ENCODE peak calls at places on chromosomes 16 and 17, in five cellular contexts. H is esophagus squamous epithelium, A is adrenal gland, Y is thyroid gland, P is A549. V is an unnamed sample.

GRCh38 chr16:85891033-85891775 is 7.8 kb upstream of the IRF8 start:
- DNase-seq in H (no peak), A (no peak), Y (peak; percentile 68), P (peak; percentile 76), V (no peak)

GRCh38 chr17:16468428-16468992 is 23.5 kb downstream of the LRRC75A start:
- DNase-seq in H (no peak), A (no peak), Y (no peak), P (no peak), V (no peak)

GRCh38 chr17:78745407-78746088 is 36.5 kb downstream of the CYTH1 start:
- DNase-seq in H (no peak), A (no peak), Y (no peak), P (no peak), V (no peak)

GRCh38 chr16:50069060-50069459 is 3.3 kb downstream of the HEATR3 start:
- DNase-seq in H (no peak), A (no peak), Y (no peak), P (no peak), V (no peak)

GRCh38 chr17:19410875-19411291 is at the start of gene RNF112:
- DNase-seq in H (no peak), A (no peak), Y (no peak), P (no peak), V (no peak)

GRCh38 chr16:88341551-88342290 is 41.0 kb upstream of the ZNF469 start:
- DNase-seq in H (no peak), A (no peak), Y (no peak), P (no peak), V (no peak)

GRCh38 chr17:72602517-72603345 is 481.9 kb downstream of the SOX9 start:
- DNase-seq in H (no peak), A (no peak), Y (no peak), P (peak; percentile 97), V (no peak)

GRCh38 chr16:21156767-21157467 is 1.6 kb upstream of the LDAF1 start:
- DNase-seq in H (no peak), A (no peak), Y (peak; percentile 17), P (peak; percentile 69), V (no peak)

GRCh38 chr17:10127819-10128375 is 70.5 kb downstream of the GAS7 start:
- DNase-seq in H (no peak), A (peak; percentile 35), Y (peak; percentile 48), P (no peak), V (peak; percentile 54)

GRCh38 chr16:12303649-12304048 is 327.1 kb downstream of the SNX29 start:
- DNase-seq in H (no peak), A (peak; percentile 22), Y (no peak), P (no peak), V (no peak)

GRCh38 chr17:28902819-28903545 is at the start of gene DHRS13:
- DNase-seq in H (peak; percentile 54), A (peak; percentile 92), Y (peak; percentile 89), P (peak; percentile 97), V (peak; percentile 66)

GRCh38 chr17:8159459-8160223 is 3.1 kb downstream of the VAMP2 start:
- DNase-seq in H (no peak), A (peak; percentile 36), Y (no peak), P (no peak), V (no peak)

GRCh38 chr17:8161289-8162231 is 1.2 kb downstream of the VAMP2 start:
- DNase-seq in H (no peak), A (no peak), Y (no peak), P (no peak), V (no peak)

GRCh38 chr17:8160224-8160577 is 2.5 kb downstream of the VAMP2 start:
- DNase-seq in H (no peak), A (no peak), Y (no peak), P (no peak), V (no peak)

GRCh38 chr17:8162232-8162996 is at the start of gene VAMP2:
- DNase-seq in H (no peak), A (peak; percentile 87), Y (peak; percentile 81), P (peak; percentile 56), V (peak; percentile 76)

DNA sequence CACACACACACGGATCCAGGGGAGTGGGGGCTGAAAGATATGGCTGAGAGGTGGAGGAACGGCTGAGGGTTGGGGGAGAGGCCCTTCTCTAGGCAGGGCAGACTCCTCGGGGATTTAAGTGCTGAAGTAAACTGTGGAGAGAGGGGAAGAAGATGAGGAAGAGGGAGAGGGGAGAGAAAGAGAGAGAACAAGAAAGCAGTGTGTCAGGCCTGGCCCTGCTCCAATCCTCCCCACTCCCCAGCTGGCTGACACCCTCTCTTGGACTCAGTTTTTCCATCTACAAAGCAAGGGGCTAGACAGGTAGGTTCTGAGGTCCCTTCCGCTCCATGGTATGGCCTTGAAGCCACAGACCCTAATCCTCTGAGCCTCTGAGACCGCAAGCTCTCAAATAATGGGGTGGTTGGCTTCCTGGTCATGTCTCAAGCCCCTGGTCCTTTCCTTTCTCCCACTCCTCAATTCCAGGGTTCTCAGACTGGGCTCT is 2.0 kb downstream of the VAMP2 start:
- DNase-seq in H (no peak), A (no peak), Y (no peak), P (no peak), V (no peak)
- H3K27ac ChIP-seq in H (peak overlapping the region; percentile 32), A (peak overlapping the region; percentile 55), Y (peak overlapping the region; percentile 100), P (no peak overlapping the region), V (peak overlapping the region; percentile 99)

GRCh38 chr17:57862990-57863667 is 13.3 kb upstream of the MRPS23 start:
- DNase-seq in H (no peak), A (no peak), Y (no peak), P (no peak), V (peak; percentile 36)

GRCh38 chr17:57862410-57862989 is 12.7 kb upstream of the MRPS23 start:
- DNase-seq in H (no peak), A (no peak), Y (no peak), P (no peak), V (peak; percentile 38)

GRCh38 chr17:57861000-57861736 is 11.3 kb upstream of the MRPS23 start:
- DNase-seq in H (peak; percentile 35), A (peak; percentile 66), Y (peak; percentile 66), P (peak; percentile 78), V (peak; percentile 62)

GRCh38 chr17:57860414-57860999 is 10.7 kb upstream of the MRPS23 start:
- DNase-seq in H (no peak), A (no peak), Y (no peak), P (no peak), V (no peak)

GRCh38 chr17:57861737-57862409 is 12.0 kb upstream of the MRPS23 start:
- DNase-seq in H (no peak), A (peak; percentile 76), Y (peak; percentile 79), P (peak; percentile 69), V (peak; percentile 60)
- TF ChIP-seq POLR2A in H (peak; percentile 35), A (peak; percentile 83), Y (peak; percentile 43), P (no peak), V (no peak)

DNA sequence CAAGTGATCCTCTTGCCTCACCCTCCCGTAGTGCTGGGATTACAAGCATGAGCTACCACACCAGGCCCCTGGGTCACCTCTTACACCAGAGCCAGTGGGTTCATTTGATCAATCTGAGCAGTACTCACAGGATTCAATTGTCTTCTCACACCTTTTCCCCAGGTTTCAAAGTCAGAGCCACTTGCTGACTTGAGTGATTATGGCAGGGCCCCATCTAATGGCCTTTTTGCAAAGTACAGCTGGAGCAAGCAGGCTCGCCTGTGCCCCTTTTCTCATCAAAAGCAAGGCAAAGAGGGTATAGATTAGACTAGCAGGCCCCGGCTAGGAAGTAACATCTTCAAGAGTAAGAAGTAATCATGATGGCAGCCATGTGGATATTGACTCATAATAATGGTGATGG is 114.8 kb upstream of the NOL11 start:
- DNase-seq in H (no peak), A (no peak), Y (peak; percentile 27), P (peak; percentile 58), V (no peak)
- TF ChIP-seq CTCF in H (peak; percentile 18), A (peak; percentile 29), Y (peak; percentile 52), P (peak; percentile 38), V (no peak)

GRCh38 chr16:3147046-3147756 is 12.4 kb downstream of the ZNF213 start:
- DNase-seq in H (no peak), A (no peak), Y (no peak), P (no peak), V (no peak)
- H3K27ac ChIP-seq in H (no peak overlapping the region), A (no peak overlapping the region), Y (no peak overlapping the region), P (no peak overlapping the region), V (no peak overlapping the region)

DNA sequence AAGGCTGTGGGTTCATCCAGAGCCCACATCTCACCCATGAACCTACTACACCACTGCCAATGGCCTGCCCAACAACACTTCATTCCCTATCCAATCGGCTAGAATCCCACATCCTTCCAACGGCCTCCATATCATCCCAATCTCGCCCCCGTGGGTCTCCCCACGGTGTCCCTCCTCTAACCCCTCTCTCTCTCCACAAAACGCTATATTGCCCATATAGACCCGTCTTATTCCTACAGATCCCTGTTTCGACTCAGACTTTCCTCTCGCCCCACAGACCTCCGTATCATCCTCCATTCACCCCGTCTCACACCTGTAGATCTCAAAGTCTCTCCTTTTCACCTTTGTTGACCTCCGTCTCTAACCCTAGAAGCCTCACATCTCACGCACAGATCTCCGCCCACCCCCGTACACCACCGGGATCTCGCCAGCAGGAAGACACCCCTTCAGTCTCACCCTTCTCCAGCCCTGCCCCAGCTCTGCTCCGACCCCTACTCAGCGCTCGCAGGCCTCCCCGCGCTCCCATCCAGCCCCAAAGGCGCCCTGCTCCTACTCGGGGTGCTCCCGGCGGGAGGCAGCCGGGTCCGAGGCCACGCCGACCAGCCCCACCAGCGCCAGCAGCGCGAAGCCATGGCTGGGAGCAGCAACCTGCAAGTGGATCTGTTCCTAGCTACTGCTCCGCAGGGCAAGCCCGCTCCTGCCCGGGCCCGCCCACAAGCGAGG is at the start of gene FDXR:
- DNase-seq in H (no peak), A (no peak), Y (no peak), P (peak; percentile 60), V (no peak)
- TF ChIP-seq POLR2A in H (peak; percentile 84), A (peak; percentile 96), Y (peak; percentile 88), P (peak; percentile 99), V (peak; percentile 16)

GRCh38 chr17:81546906-81547613 is 5.1 kb downstream of the FAAP100 start:
- DNase-seq in H (no peak), A (no peak), Y (no peak), P (no peak), V (no peak)

GRCh38 chr17:81549826-81550225 is 2.3 kb downstream of the FAAP100 start:
- DNase-seq in H (no peak), A (no peak), Y (no peak), P (no peak), V (no peak)

GRCh38 chr17:81545160-81545949 is 6.8 kb downstream of the FAAP100 start:
- DNase-seq in H (no peak), A (no peak), Y (no peak), P (no peak), V (no peak)

GRCh38 chr17:81549031-81549557 is 3.1 kb downstream of the FAAP100 start:
- DNase-seq in H (no peak), A (no peak), Y (no peak), P (no peak), V (no peak)

GRCh38 chr17:81547614-81547982 is 4.6 kb downstream of the FAAP100 start:
- DNase-seq in H (no peak), A (no peak), Y (no peak), P (no peak), V (no peak)
- TF ChIP-seq CTCF in H (no peak), A (no peak), Y (no peak), P (no peak), V (no peak)

GRCh38 chr17:76675648-76676047 is 32.1 kb upstream of the ST6GALNAC1 start:
- DNase-seq in H (no peak), A (no peak), Y (peak; percentile 56), P (no peak), V (no peak)

GRCh38 chr17:76676629-76677028 is 33.1 kb upstream of the ST6GALNAC1 start:
- DNase-seq in H (no peak), A (no peak), Y (no peak), P (no peak), V (no peak)

GRCh38 chr17:76679242-76679641 is 31.5 kb downstream of the MXRA7 start:
- DNase-seq in H (no peak), A (no peak), Y (no peak), P (no peak), V (no peak)

GRCh38 chr17:76677406-76677805 is 33.4 kb downstream of the MXRA7 start:
- DNase-seq in H (no peak), A (no peak), Y (no peak), P (no peak), V (no peak)

GRCh38 chr17:76678330-76678729 is 32.4 kb downstream of the MXRA7 start:
- DNase-seq in H (no peak), A (no peak), Y (no peak), P (no peak), V (no peak)
- H3K27ac ChIP-seq in H (no peak overlapping the region), A (no peak overlapping the region), Y (peak overlapping the region; percentile 4), P (no peak overlapping the region), V (no peak overlapping the region)

V was measured in breast epithelium.